ENCODE peak calls at places on chromosomes 2 and 18, in eight cellular contexts. L is pancreas; W is fibroblast of mammary gland; X is upper lobe of right lung; J is effector memory CD4-positive, alpha-beta T cell; I is MM.1S; N is CD8-positive, alpha-beta T cell; U is Panc1. F is an unnamed sample.

GRCh38 chr2:103213028-103213542 is 451.3 kb downstream of the TMEM182 start:
- DNase-seq in L (no peak), W (no peak), X (no peak), J (no peak), I (no peak), N (no peak), U (no peak), F (no peak)

GRCh38 chr18:9915291-9916066 is 1.7 kb downstream of the VAPA start:
- DNase-seq in L (no peak), W (no peak), X (no peak), J (no peak), I (no peak), N (no peak), U (no peak), F (no peak)

GRCh38 chr18:35949903-35950627 is 22.4 kb upstream of the RMP24 start:
- DNase-seq in L (peak; percentile 39), W (peak; percentile 68), X (peak; percentile 73), J (peak; percentile 21), I (peak; percentile 37), N (peak; percentile 55), U (no peak), F (peak; percentile 62)

GRCh38 chr2:165864353-165864752 is 70.3 kb upstream of the GALNT3 start:
- DNase-seq in L (no peak), W (no peak), X (no peak), J (no peak), I (no peak), N (no peak), U (no peak), F (no peak)

GRCh38 chr2:71419145-71419544 is 34.2 kb upstream of the DYSF start:
- DNase-seq in L (no peak), W (no peak), X (no peak), J (no peak), I (no peak), N (no peak), U (no peak), F (no peak)

GRCh38 chr2:175151791-175152190 is 16.2 kb downstream of the ATF2 start:
- DNase-seq in L (no peak), W (no peak), X (no peak), J (no peak), I (no peak), N (no peak), U (no peak), F (no peak)

GRCh38 chr2:188623995-188624643 is 332.4 kb downstream of the GULP1 start:
- DNase-seq in L (no peak), W (peak; percentile 76), X (no peak), J (no peak), I (no peak), N (no peak), U (no peak), F (no peak)

GRCh38 chr2:19890104-19890503 is 11.7 kb downstream of the TTC32 start:
- DNase-seq in L (no peak), W (no peak), X (no peak), J (no peak), I (no peak), N (no peak), U (no peak), F (no peak)

GRCh38 chr2:24471662-24472061 is 19.4 kb upstream of the NCOA1 start:
- DNase-seq in L (no peak), W (no peak), X (no peak), J (no peak), I (no peak), N (no peak), U (no peak), F (no peak)

GRCh38 chr2:14905571-14905970 is 273.1 kb downstream of the LRATD1 start:
- DNase-seq in L (no peak), W (no peak), X (no peak), J (no peak), I (no peak), N (no peak), U (no peak), F (no peak)

GRCh38 chr2:105929506-105929905 is 184.8 kb downstream of the NCK2 start:
- DNase-seq in L (no peak), W (peak; percentile 2), X (no peak), J (peak; percentile 10), I (no peak), N (peak; percentile 53), U (no peak), F (no peak)

GRCh38 chr2:201448701-201449100 is 2.6 kb downstream of the TRAK2 start:
- DNase-seq in L (no peak), W (no peak), X (no peak), J (peak; percentile 33), I (no peak), N (peak; percentile 35), U (no peak), F (no peak)

GRCh38 chr18:78716581-78716980 is 263.0 kb upstream of the SALL3 start:
- DNase-seq in L (no peak), W (no peak), X (no peak), J (no peak), I (no peak), N (no peak), U (no peak), F (no peak)

GRCh38 chr2:72112421-72112820 is 35.2 kb downstream of the CYP26B1 start:
- DNase-seq in L (no peak), W (peak; percentile 47), X (no peak), J (no peak), I (no peak), N (no peak), U (no peak), F (no peak)

GRCh38 chr2:127275356-127275755 is 18.6 kb downstream of the ERCC3 start:
- DNase-seq in L (no peak), W (no peak), X (no peak), J (no peak), I (no peak), N (no peak), U (no peak), F (no peak)

GRCh38 chr2:227052879-227053278 is 111.1 kb downstream of the COL4A4 start:
- DNase-seq in L (no peak), W (no peak), X (no peak), J (no peak), I (no peak), N (no peak), U (no peak), F (no peak)

GRCh38 chr2:240930631-240931318 is 24.6 kb downstream of the CROCC2 start:
- DNase-seq in L (peak; percentile 12), W (no peak), X (peak; percentile 58), J (no peak), I (no peak), N (no peak), U (no peak), F (peak; percentile 11)

GRCh38 chr2:170766693-170767092 is 3.5 kb upstream of the ERICH2 start:
- DNase-seq in L (no peak), W (no peak), X (no peak), J (no peak), I (no peak), N (no peak), U (no peak), F (no peak)
- H3K4me3 ChIP-seq in L (no peak overlapping the region), W (no peak overlapping the region), X (no peak overlapping the region), J (no peak overlapping the region), I (no peak overlapping the region), N (no peak overlapping the region), U (no peak overlapping the region), F (no peak overlapping the region)

GRCh38 chr18:74284501-74285004 is 7.2 kb downstream of the CYB5A start:
- DNase-seq in L (no peak), W (no peak), X (no peak), J (no peak), I (no peak), N (no peak), U (no peak), F (no peak)

GRCh38 chr18:74282359-74283254 is 9.2 kb downstream of the CYB5A start:
- DNase-seq in L (no peak), W (no peak), X (no peak), J (no peak), I (no peak), N (no peak), U (no peak), F (no peak)

GRCh38 chr18:74283646-74284045 is 8.1 kb downstream of the CYB5A start:
- DNase-seq in L (no peak), W (no peak), X (no peak), J (no peak), I (no peak), N (no peak), U (no peak), F (no peak)

GRCh38 chr18:74281639-74282358 is 10.0 kb downstream of the CYB5A start:
- DNase-seq in L (no peak), W (peak; percentile 44), X (no peak), J (no peak), I (no peak), N (no peak), U (no peak), F (peak; percentile 32)

GRCh38 chr18:74283255-74283554 is 8.6 kb downstream of the CYB5A start:
- DNase-seq in L (no peak), W (peak; percentile 25), X (no peak), J (no peak), I (no peak), N (no peak), U (no peak), F (no peak)
- H3K4me3 ChIP-seq in L (no peak overlapping the region), W (no peak overlapping the region), X (no peak overlapping the region), J (no peak overlapping the region), I (no peak overlapping the region), N (no peak overlapping the region), U (no peak overlapping the region), F (no peak overlapping the region)

GRCh38 chr2:120228503-120228902 is 5.3 kb upstream of the TMEM185B start:
- DNase-seq in L (no peak), W (no peak), X (no peak), J (no peak), I (no peak), N (no peak), U (no peak), F (no peak)

GRCh38 chr2:120230515-120231471 is 7.6 kb upstream of the TMEM185B start:
- DNase-seq in L (no peak), W (no peak), X (peak; percentile 56), J (no peak), I (no peak), N (no peak), U (no peak), F (no peak)

GRCh38 chr2:120231564-120231973 is 8.4 kb upstream of the TMEM185B start:
- DNase-seq in L (no peak), W (no peak), X (no peak), J (no peak), I (no peak), N (peak; percentile 31), U (no peak), F (no peak)

GRCh38 chr2:120227111-120227991 is 4.2 kb upstream of the TMEM185B start:
- DNase-seq in L (no peak), W (no peak), X (peak; percentile 45), J (no peak), I (no peak), N (no peak), U (no peak), F (peak; percentile 72)

GRCh38 chr2:120229341-120229740 is 6.1 kb upstream of the TMEM185B start:
- DNase-seq in L (no peak), W (no peak), X (no peak), J (no peak), I (no peak), N (no peak), U (no peak), F (no peak)
- H3K4me3 ChIP-seq in L (no peak overlapping the region), W (no peak overlapping the region), X (no peak overlapping the region), J (no peak overlapping the region), I (no peak overlapping the region), N (no peak overlapping the region), U (no peak overlapping the region), F (no peak overlapping the region)

DNA sequence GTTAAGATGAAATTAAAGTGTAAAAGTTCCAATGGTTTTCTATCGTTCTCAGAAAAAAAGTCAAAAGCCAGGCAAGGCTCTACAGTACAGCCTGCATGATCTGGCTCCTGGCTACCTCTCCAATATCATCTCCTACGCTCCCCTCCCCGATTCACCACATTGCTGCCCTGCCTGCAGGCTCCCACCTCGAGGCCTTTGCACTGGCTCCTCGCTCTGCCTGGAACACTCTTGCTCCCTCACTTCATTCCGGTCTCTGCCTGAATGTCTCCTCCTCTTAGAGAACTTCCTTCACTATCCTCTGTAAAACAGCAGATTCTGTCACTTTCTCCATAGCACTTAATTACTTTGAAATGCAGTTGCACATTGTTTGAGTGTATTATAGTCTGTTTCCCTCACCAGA is 72.5 kb downstream of the KLF7 start:
- DNase-seq in L (no peak), W (no peak), X (no peak), J (no peak), I (no peak), N (no peak), U (no peak), F (no peak)
- H3K4me3 ChIP-seq in L (no peak overlapping the region), W (no peak overlapping the region), X (no peak overlapping the region), J (no peak overlapping the region), I (no peak overlapping the region), N (no peak overlapping the region), U (no peak overlapping the region), F (no peak overlapping the region)

F was measured in adrenal gland.